ENCODE peak calls at places on chromosomes 1 and 21, in eight cellular contexts. K is HL-60, V is GM12891, P is HCT116, I is GM23338, Y is suprapubic skin, R is upper lobe of left lung, S is transverse colon. A is an unnamed sample.

GRCh38 chr1:29809446-29810120 is 573.3 kb downstream of the PTPRU start:
- DNase-seq in K (no peak), V (no peak), P (no peak), I (no peak), Y (no peak), R (peak; percentile 3), S (no peak), A (no peak)

GRCh38 chr1:241323510-241323909 is 33.5 kb downstream of the RGS7 start:
- DNase-seq in K (no peak), V (no peak), P (no peak), I (peak; percentile 83), Y (no peak), R (no peak), S (peak; percentile 10), A (no peak)

GRCh38 chr1:28889357-28889756 is 25.0 kb upstream of the EPB41 start:
- DNase-seq in K (no peak), V (no peak), P (no peak), I (no peak), Y (no peak), R (no peak), S (no peak), A (no peak)

GRCh38 chr1:209884665-209885117 is 53.3 kb upstream of the SYT14 start:
- DNase-seq in K (peak; percentile 14), V (no peak), P (peak; percentile 81), I (no peak), Y (peak; percentile 85), R (peak; percentile 64), S (no peak), A (no peak)

GRCh38 chr1:30888391-30888790 is 20.2 kb downstream of the SDC3 start:
- DNase-seq in K (no peak), V (no peak), P (no peak), I (no peak), Y (no peak), R (no peak), S (peak; percentile 64), A (peak; percentile 82)

GRCh38 chr1:6181347-6181770 is 1.2 kb upstream of the CHD5 start:
- DNase-seq in K (no peak), V (no peak), P (no peak), I (peak; percentile 49), Y (no peak), R (no peak), S (no peak), A (no peak)

GRCh38 chr1:226406401-226406881 is 1.5 kb downstream of the PARP1 start:
- DNase-seq in K (peak; percentile 47), V (no peak), P (no peak), I (no peak), Y (peak; percentile 2), R (no peak), S (no peak), A (no peak)

GRCh38 chr1:91440845-91441244 is 36.2 kb upstream of the HFM1 start:
- DNase-seq in K (no peak), V (no peak), P (peak; percentile 6), I (no peak), Y (no peak), R (no peak), S (no peak), A (no peak)

GRCh38 chr1:155174334-155175280 is 958 bp downstream of the TRIM46 start:
- DNase-seq in K (no peak), V (peak; percentile 36), P (no peak), I (peak; percentile 87), Y (peak; percentile 74), R (no peak), S (peak; percentile 38), A (peak; percentile 48)

GRCh38 chr1:226985239-226985838 is 45.2 kb downstream of the COQ8A start:
- DNase-seq in K (no peak), V (no peak), P (no peak), I (no peak), Y (no peak), R (no peak), S (no peak), A (no peak)

GRCh38 chr1:209767706-209768105 is 11.9 kb downstream of the TRAF3IP3 start:
- DNase-seq in K (peak; percentile 81), V (no peak), P (no peak), I (no peak), Y (no peak), R (no peak), S (no peak), A (no peak)

GRCh38 chr1:182556279-182556678 is 32.8 kb downstream of the RNASEL start:
- DNase-seq in K (no peak), V (no peak), P (no peak), I (no peak), Y (no peak), R (no peak), S (no peak), A (no peak)

GRCh38 chr1:210237514-210237913 is 4.9 kb downstream of the SERTAD4 start:
- DNase-seq in K (no peak), V (no peak), P (no peak), I (no peak), Y (no peak), R (no peak), S (no peak), A (no peak)

GRCh38 chr1:205375816-205376545 is 19.3 kb upstream of the KLHDC8A start:
- DNase-seq in K (no peak), V (no peak), P (peak; percentile 16), I (peak; percentile 87), Y (no peak), R (peak; percentile 42), S (peak; percentile 34), A (no peak)

GRCh38 chr21:42456457-42456856 is 39.6 kb downstream of the RSPH1 start:
- DNase-seq in K (no peak), V (no peak), P (no peak), I (no peak), Y (no peak), R (no peak), S (peak; percentile 51), A (no peak)

GRCh38 chr21:34835526-34835925 is 166.7 kb downstream of the CLIC6 start:
- DNase-seq in K (peak; percentile 67), V (no peak), P (no peak), I (peak; percentile 67), Y (peak; percentile 83), R (peak; percentile 72), S (peak; percentile 23), A (no peak)

GRCh38 chr1:33186936-33187335 is 5.1 kb upstream of the TRIM62 start:
- DNase-seq in K (no peak), V (no peak), P (no peak), I (no peak), Y (no peak), R (no peak), S (no peak), A (no peak)

GRCh38 chr21:36156339-36156814 is 247 bp upstream of the DOP1B start:
- DNase-seq in K (peak; percentile 99), V (peak; percentile 97), P (peak; percentile 97), I (peak; percentile 100), Y (peak; percentile 100), R (peak; percentile 100), S (peak; percentile 100), A (peak; percentile 100)

GRCh38 chr21:36160850-36161178 is 4.2 kb downstream of the DOP1B start:
- DNase-seq in K (no peak), V (no peak), P (no peak), I (no peak), Y (no peak), R (no peak), S (no peak), A (no peak)

GRCh38 chr21:36156815-36157670 is at the start of gene DOP1B:
- DNase-seq in K (no peak), V (peak; percentile 45), P (no peak), I (peak; percentile 67), Y (peak; percentile 79), R (no peak), S (peak; percentile 67), A (no peak)

GRCh38 chr21:36162631-36163030 is 6.0 kb downstream of the DOP1B start:
- DNase-seq in K (no peak), V (no peak), P (no peak), I (no peak), Y (no peak), R (no peak), S (no peak), A (no peak)

GRCh38 chr21:36159356-36159921 is 2.8 kb downstream of the DOP1B start:
- DNase-seq in K (peak; percentile 92), V (no peak), P (no peak), I (no peak), Y (no peak), R (peak; percentile 39), S (peak; percentile 74), A (no peak)
- TF ChIP-seq POLR2AphosphoS5 in K (peak; percentile 46), V (no peak), P (no peak), I (no peak), Y (no peak), R (no peak), S (peak; percentile 83), A (no peak)

GRCh38 chr1:44817771-44818495 is 9.6 kb downstream of the BTBD19 start:
- DNase-seq in K (no peak), V (no peak), P (no peak), I (no peak), Y (peak; percentile 41), R (no peak), S (no peak), A (no peak)

GRCh38 chr1:44819594-44820327 is 11.4 kb downstream of the BTBD19 start:
- DNase-seq in K (peak; percentile 92), V (peak; percentile 79), P (peak; percentile 96), I (peak; percentile 94), Y (peak; percentile 90), R (peak; percentile 83), S (peak; percentile 86), A (peak; percentile 79)

GRCh38 chr1:44820328-44820944 is 12.1 kb downstream of the BTBD19 start:
- DNase-seq in K (no peak), V (no peak), P (no peak), I (no peak), Y (peak; percentile 74), R (no peak), S (no peak), A (no peak)

GRCh38 chr1:44819257-44819593 is 10.9 kb downstream of the BTBD19 start:
- DNase-seq in K (no peak), V (no peak), P (no peak), I (peak; percentile 28), Y (peak; percentile 39), R (no peak), S (peak; percentile 16), A (no peak)

DNA sequence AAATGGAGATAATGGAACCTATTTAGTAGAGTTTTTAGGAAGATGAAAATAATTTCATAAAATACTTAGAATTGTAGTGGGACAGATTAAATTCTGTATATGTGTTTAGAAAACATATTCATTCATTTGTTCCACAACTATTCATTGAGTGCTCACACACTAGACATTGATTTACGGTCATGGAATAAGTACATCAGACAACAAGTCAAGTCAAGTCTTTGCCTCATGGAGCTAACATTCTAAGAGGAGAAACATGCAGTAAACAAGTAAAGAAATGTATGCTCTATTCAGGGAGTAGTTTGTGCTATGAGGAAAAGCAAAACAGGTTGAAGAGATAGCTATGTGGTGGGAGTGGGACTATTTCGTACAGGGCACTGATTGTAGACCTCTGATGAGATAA is 9.0 kb downstream of the BTBD19 start:
- DNase-seq in K (no peak), V (no peak), P (no peak), I (no peak), Y (no peak), R (no peak), S (no peak), A (no peak)
- TF ChIP-seq POLR2AphosphoS5 in K (no peak), V (no peak), P (no peak), I (no peak), Y (no peak), R (no peak), S (no peak), A (no peak)

GRCh38 chr1:3838788-3839187 is 18.2 kb downstream of the CEP104 start:
- DNase-seq in K (no peak), V (no peak), P (no peak), I (no peak), Y (no peak), R (no peak), S (no peak), A (no peak)
- TF ChIP-seq POLR2AphosphoS5 in K (no peak), V (no peak), P (no peak), I (no peak), Y (no peak), R (no peak), S (no peak), A (no peak)

GRCh38 chr1:234936631-234937389 is 191.8 kb downstream of the TOMM20 start:
- DNase-seq in K (no peak), V (no peak), P (no peak), I (no peak), Y (no peak), R (no peak), S (no peak), A (no peak)
- TF ChIP-seq POLR2AphosphoS5 in K (no peak), V (no peak), P (no peak), I (no peak), Y (no peak), R (no peak), S (no peak), A (no peak)

A was measured in breast epithelium.